ENCODE peak calls at places on chromosomes 4 and X, in six cellular contexts. U is Panc1; L is neuronal stem cell; Z is tibial nerve; P is CD4-positive, alpha-beta T cell; A is suprapubic skin. W is an unnamed sample.

GRCh38 chr4:3323071-3323481 is 30.3 kb downstream of the RGS12 start:
- DNase-seq in L (no peak), U (no peak), A (peak; percentile 33), Z (no peak), P (no peak), W (no peak)

GRCh38 chr4:84800256-84800655 is 166.2 kb downstream of the WDFY3 start:
- DNase-seq in P (no peak), Z (no peak), L (no peak), A (no peak), U (no peak), W (no peak)

GRCh38 chrX:1330605-1331004 is 6.0 kb upstream of the IL3RA start:
- DNase-seq in P (no peak), U (no peak), Z (no peak), A (no peak), L (no peak), W (no peak)

GRCh38 chr4:169583563-169583962 is 28.8 kb downstream of the NEK1 start:
- DNase-seq in Z (no peak), P (no peak), A (no peak), L (no peak), U (no peak), W (no peak)

GRCh38 chrX:154735695-154736393 is 15.0 kb downstream of the GAB3 start:
- DNase-seq in P (no peak), Z (no peak), U (no peak), A (no peak), L (no peak), W (no peak)

GRCh38 chr4:83238393-83238792 is 46.2 kb downstream of the COQ2 start:
- DNase-seq in Z (no peak), P (no peak), U (no peak), A (no peak), L (no peak), W (no peak)

GRCh38 chrX:154654925-154655324 is 1.5 kb upstream of the CTAG2 start:
- DNase-seq in P (no peak), U (no peak), A (no peak), Z (no peak), L (no peak), W (no peak)

GRCh38 chr4:32061916-32062315 is 1341.7 kb downstream of the PCDH7 start:
- DNase-seq in L (no peak), U (no peak), P (no peak), A (no peak), Z (no peak), W (no peak)

GRCh38 chrX:2572740-2573139 is 72.0 kb upstream of the DHRSX start:
- DNase-seq in L (no peak), P (no peak), Z (no peak), A (no peak), U (no peak), W (no peak)

GRCh38 chrX:1661048-1661921 is 46.4 kb downstream of the ASMT start:
- DNase-seq in Z (no peak), L (no peak), P (peak; percentile 95), A (no peak), U (no peak), W (peak; percentile 89)

GRCh38 chr4:145098675-145099037 is 545 bp downstream of the ABCE1 start:
- DNase-seq in P (peak; percentile 26), U (peak; percentile 20), L (no peak), Z (no peak), A (no peak), W (peak; percentile 29)

GRCh38 chr4:80611366-80611765 is 275.8 kb downstream of the CFAP299 start:
- DNase-seq in L (no peak), Z (no peak), A (no peak), U (no peak), P (no peak), W (no peak)

GRCh38 chr4:68494688-68495087 is 47.4 kb downstream of the TMPRSS11E start:
- DNase-seq in P (no peak), A (no peak), Z (no peak), U (no peak), L (no peak), W (no peak)

GRCh38 chr4:67160409-67160808 is 384.9 kb downstream of the CENPC start:
- DNase-seq in A (no peak), Z (no peak), U (no peak), P (no peak), L (no peak), W (no peak)

GRCh38 chrX:95505721-95506120 is 1178.9 kb upstream of the DIAPH2 start:
- DNase-seq in P (no peak), L (peak; percentile 2), U (no peak), A (no peak), Z (no peak), W (no peak)

GRCh38 chr4:65502151-65502691 is 168.1 kb downstream of the EPHA5 start:
- DNase-seq in P (no peak), L (no peak), A (no peak), U (peak; percentile 28), Z (no peak), W (no peak)

GRCh38 chrX:129553619-129554288 is 13.7 kb downstream of the OCRL start:
- DNase-seq in Z (no peak), A (no peak), L (no peak), U (no peak), P (no peak), W (no peak)

GRCh38 chr4:162015090-162015489 is 148.7 kb downstream of the FSTL5 start:
- DNase-seq in P (no peak), A (no peak), U (no peak), Z (no peak), L (no peak), W (no peak)

GRCh38 chrX:71118985-71119535 is 664 bp downstream of the MED12 start:
- DNase-seq in U (no peak), A (no peak), P (no peak), L (no peak), Z (no peak), W (no peak)

GRCh38 chrX:122572461-122572860 is 611.6 kb upstream of the GRIA3 start:
- DNase-seq in U (no peak), A (no peak), P (no peak), L (no peak), Z (no peak), W (no peak)

GRCh38 chr4:8101213-8101781 is 57.3 kb downstream of the ABLIM2 start:
- DNase-seq in Z (peak; percentile 83), A (no peak), L (no peak), U (no peak), P (no peak), W (no peak)

GRCh38 chrX:148601034-148601433 is 100.6 kb downstream of the AFF2 start:
- DNase-seq in U (no peak), Z (no peak), P (no peak), L (no peak), A (no peak), W (peak; percentile 1)

GRCh38 chr4:87864321-87864720 is 31.6 kb downstream of the MEPE start:
- DNase-seq in U (no peak), P (no peak), L (no peak), A (no peak), Z (no peak), W (no peak)

GRCh38 chrX:19682712-19683331 is 167.5 kb upstream of the MAP3K15 start:
- DNase-seq in L (peak; percentile 3), U (no peak), P (peak; percentile 84), A (peak; percentile 84), Z (peak; percentile 28), W (peak; percentile 77)

GRCh38 chrX:21973321-21974010 is 33.0 kb downstream of the SMS start:
- DNase-seq in U (no peak), P (no peak), L (no peak), Z (no peak), A (no peak), W (no peak)

GRCh38 chrX:21974011-21974385 is 33.5 kb downstream of the SMS start:
- DNase-seq in Z (no peak), P (no peak), U (no peak), A (no peak), L (no peak), W (peak; percentile 61)

GRCh38 chrX:21975242-21975641 is 34.7 kb downstream of the SMS start:
- DNase-seq in A (no peak), U (no peak), P (no peak), L (no peak), Z (no peak), W (no peak)

GRCh38 chrX:21978346-21978745 is 37.8 kb downstream of the SMS start:
- DNase-seq in L (no peak), U (no peak), Z (no peak), P (no peak), A (no peak), W (no peak)

GRCh38 chrX:21975827-21976226 is 35.3 kb downstream of the SMS start:
- DNase-seq in A (no peak), P (no peak), Z (no peak), L (no peak), U (no peak), W (no peak)
- H3K27ac ChIP-seq in A (no peak overlapping the region), P (no peak overlapping the region), Z (no peak overlapping the region), L (no peak overlapping the region), U (no peak overlapping the region), W (no peak overlapping the region)

DNA sequence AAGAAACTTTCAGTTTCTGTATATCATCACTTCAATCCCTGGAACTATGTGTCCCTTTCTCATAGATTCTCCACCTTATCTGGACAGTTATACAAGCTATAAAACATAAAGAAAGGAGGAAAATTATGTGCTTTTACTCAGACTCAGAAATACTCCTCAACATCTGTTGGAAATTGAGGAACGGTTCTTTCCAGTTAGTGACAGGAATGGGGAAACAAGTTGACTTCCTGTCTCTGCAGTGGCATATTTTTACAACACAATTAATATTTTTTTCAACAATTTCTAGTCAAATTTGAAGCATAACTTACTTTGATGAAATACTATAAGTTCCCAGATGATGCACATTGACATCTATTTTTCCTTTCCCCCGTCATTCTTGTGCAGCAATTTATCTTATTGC is 27.9 kb downstream of the ABHD18 start:
- DNase-seq in Z (no peak), U (no peak), P (no peak), L (no peak), A (no peak), W (no peak)
- H3K27ac ChIP-seq in Z (no peak overlapping the region), U (no peak overlapping the region), P (no peak overlapping the region), L (no peak overlapping the region), A (no peak overlapping the region), W (no peak overlapping the region)

DNA sequence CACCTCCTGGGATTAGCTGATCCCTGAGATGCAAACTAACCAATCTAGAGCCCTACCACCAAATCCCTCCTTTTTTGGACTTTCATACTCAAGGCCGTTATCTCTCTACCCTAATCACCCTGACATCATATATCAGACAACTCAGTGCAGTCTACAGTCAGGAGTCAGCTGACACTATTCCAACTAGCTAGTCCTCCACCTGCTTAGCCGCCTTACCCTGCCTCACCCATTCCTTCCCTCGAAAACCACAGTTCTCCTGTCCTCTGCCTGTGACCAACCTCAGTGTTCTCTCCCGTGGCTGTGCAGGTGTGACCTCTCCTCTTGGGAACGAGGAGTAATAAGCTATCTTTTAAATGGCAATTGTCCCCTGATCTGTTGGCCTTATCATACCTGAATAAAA is 1.8 kb upstream of the PPEF2 start:
- DNase-seq in Z (no peak), U (no peak), A (no peak), L (no peak), P (no peak), W (no peak)
- H3K27ac ChIP-seq in Z (no peak overlapping the region), U (no peak overlapping the region), A (no peak overlapping the region), L (no peak overlapping the region), P (no peak overlapping the region), W (no peak overlapping the region)

DNA sequence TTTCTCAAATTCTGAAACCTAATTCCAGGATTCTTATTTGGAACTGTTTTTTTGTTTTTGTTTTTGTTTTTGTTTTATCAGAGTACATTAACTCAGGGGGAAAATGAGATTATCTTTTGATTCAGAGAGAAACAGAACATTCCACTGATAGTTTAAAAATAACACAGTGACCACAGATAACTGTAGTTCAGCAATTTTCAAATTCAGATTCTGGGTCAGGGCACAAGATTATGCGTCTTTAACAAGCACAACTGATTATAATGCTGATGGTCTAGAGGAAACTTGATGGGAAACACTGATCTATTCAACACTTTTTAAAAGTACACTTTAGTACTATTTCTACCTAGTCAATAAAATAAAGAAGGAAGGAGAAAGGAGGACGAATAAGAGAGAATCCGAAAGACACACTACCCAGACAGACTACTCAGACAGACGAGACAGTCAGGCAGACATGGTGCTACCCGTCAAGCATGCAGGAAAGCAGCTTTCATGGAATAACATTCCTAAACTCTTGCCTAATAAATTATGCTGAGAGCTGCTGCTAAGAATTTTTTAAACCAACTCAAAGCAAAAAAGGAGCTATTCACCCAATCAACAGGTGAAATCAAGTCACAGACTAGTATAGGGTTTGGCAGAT is 59.0 kb downstream of the APBB2 start:
- DNase-seq in U (no peak), L (no peak), A (no peak), P (no peak), Z (no peak), W (no peak)
- H3K27ac ChIP-seq in U (no peak overlapping the region), L (no peak overlapping the region), A (no peak overlapping the region), P (no peak overlapping the region), Z (no peak overlapping the region), W (no peak overlapping the region)